ENCODE peak calls at places on chromosomes 3 and 15, in five cellular contexts. A, D, E, V and K are unnamed samples. For H3K4me1, the result is how much of the 10 kb centered on the place peaks cover.

GRCh38 chr3:53104762-53105161 is 25.5 kb downstream of the RFT1 start:
- DNase-seq in D (no peak), E (no peak), A (no peak), V (no peak), K (no peak)

GRCh38 chr3:190286014-190286413 is 36.2 kb downstream of the CLDN1 start:
- DNase-seq in A (no peak), V (no peak), D (no peak), E (no peak), K (no peak)

GRCh38 chr15:20346082-20346805 is 195.4 kb downstream of the GOLGA6L6 start:
- DNase-seq in E (peak), V (no peak), A (no peak), D (peak), K (peak)

GRCh38 chr3:177977381-177978158 is 558.7 kb upstream of the KCNMB2 start:
- DNase-seq in A (no peak), D (no peak), V (no peak), E (no peak), K (no peak)

GRCh38 chr3:196280689-196281463 is 6.7 kb downstream of the PCYT1A start:
- DNase-seq in E (no peak), V (no peak), D (no peak), A (no peak), K (no peak)

GRCh38 chr3:169118666-169119370 is 544.7 kb downstream of the MECOM start:
- DNase-seq in V (no peak), A (no peak), E (no peak), D (no peak), K (no peak)

GRCh38 chr3:109257269-109257668 is 59.0 kb downstream of the DPPA2 start:
- DNase-seq in D (no peak), A (no peak), V (no peak), E (no peak), K (no peak)

GRCh38 chr3:185637388-185637787 is 51.3 kb downstream of the SENP2 start:
- DNase-seq in V (no peak), D (no peak), A (no peak), E (no peak), K (no peak)

GRCh38 chr3:149678365-149678948 is 20.6 kb upstream of the WWTR1 start:
- DNase-seq in D (no peak), V (peak), E (no peak), A (no peak), K (no peak)

GRCh38 chr3:157906627-157907026 is 199.6 kb downstream of the SHOX2 start:
- DNase-seq in D (no peak), A (no peak), V (no peak), E (no peak), K (no peak)

GRCh38 chr3:45758871-45759270 is 37.5 kb downstream of the SLC6A20 start:
- DNase-seq in D (no peak), V (no peak), E (no peak), A (no peak), K (no peak)

GRCh38 chr3:156837130-156837529 is 11.0 kb downstream of the LEKR1 start:
- DNase-seq in D (no peak), A (no peak), V (peak), E (no peak), K (no peak)

GRCh38 chr15:100308222-100309007 is 33.4 kb downstream of the ADAMTS17 start:
- DNase-seq in A (no peak), E (no peak), V (no peak), D (no peak), K (no peak)

GRCh38 chr3:172106989-172107388 is 67.6 kb downstream of the FNDC3B start:
- DNase-seq in D (no peak), V (no peak), E (no peak), A (peak), K (no peak)

GRCh38 chr15:101502572-101503295 is 13.2 kb upstream of the PCSK6 start:
- DNase-seq in V (no peak), A (no peak), E (peak), D (no peak), K (peak)

GRCh38 chr3:41224120-41224806 is 25.0 kb downstream of the CTNNB1 start:
- DNase-seq in D (no peak), A (no peak), E (no peak), V (no peak), K (no peak)

GRCh38 chr3:134002326-134002725 is 27.4 kb downstream of the SLCO2A1 start:
- DNase-seq in E (no peak), D (no peak), A (no peak), V (no peak), K (no peak)

GRCh38 chr3:103052236-103052830 is 617.5 kb downstream of the ZPLD1 start:
- DNase-seq in A (no peak), E (peak), D (no peak), V (no peak), K (no peak)

GRCh38 chr3:81242871-81243270 is 518.6 kb downstream of the GBE1 start:
- DNase-seq in E (no peak), D (no peak), V (peak), A (no peak), K (no peak)

GRCh38 chr3:129078510-129078909 is 17.9 kb downstream of the GP9 start:
- DNase-seq in D (no peak), A (no peak), E (no peak), V (no peak), K (no peak)

GRCh38 chr15:100918690-100919480 is at the start of gene LRRK1:
- DNase-seq in D (peak), E (peak), V (peak), A (peak), K (peak)

GRCh38 chr3:134608957-134609525 is 41.8 kb downstream of the KY start:
- DNase-seq in A (no peak), V (no peak), D (no peak), E (no peak), K (no peak)

GRCh38 chr3:183481582-183481981 is 53.2 kb upstream of the MCF2L2 start:
- DNase-seq in E (no peak), D (no peak), V (no peak), A (no peak), K (no peak)

GRCh38 chr3:115834068-115834467 is 210.8 kb downstream of the GAP43 start:
- DNase-seq in D (no peak), V (no peak), E (no peak), A (no peak), K (no peak)

GRCh38 chr3:8516783-8517182 is 15.2 kb downstream of the LMCD1 start:
- DNase-seq in D (no peak), A (no peak), E (no peak), V (no peak), K (no peak)

GRCh38 chr15:39331584-39331983 is 249.3 kb upstream of the THBS1 start:
- DNase-seq in A (no peak), E (no peak), D (no peak), V (no peak), K (no peak)

GRCh38 chr3:159988617-159989251 is at the start of gene IL12A:
- DNase-seq in D (peak), E (peak), V (peak), A (peak), K (peak)

GRCh38 chr3:67515778-67516177 is 138.6 kb downstream of the SUCLG2 start:
- DNase-seq in V (peak), D (no peak), A (no peak), E (no peak), K (no peak)

GRCh38 chr15:48996276-48996675 is 32.6 kb upstream of the SHC4 start:
- DNase-seq in D (no peak), E (no peak), V (peak), A (no peak), K (no peak)

GRCh38 chr15:80367094-80367493 is 37.1 kb upstream of the ARNT2 start:
- DNase-seq in V (peak), A (no peak), D (no peak), E (no peak), K (no peak)

GRCh38 chr3:52830535-52831258 is at the start of gene ITIH4:
- DNase-seq in D (no peak), E (no peak), V (no peak), A (no peak), K (no peak)

GRCh38 chr3:197847866-197848401 is 56.9 kb downstream of the LRCH3 start:
- DNase-seq in D (no peak), A (peak), E (no peak), V (no peak), K (no peak)

GRCh38 chr3:55488398-55489055 is 1.4 kb upstream of the WNT5A start:
- DNase-seq in D (no peak), V (peak), E (peak), A (no peak), K (peak)

GRCh38 chr3:13348100-13348499 is 72.0 kb downstream of the NUP210 start:
- DNase-seq in E (no peak), A (no peak), D (no peak), V (no peak), K (no peak)
- H3K27ac ChIP-seq in E (no peak), A (no peak), D (no peak), V (peak), K (no peak)

GRCh38 chr3:56883828-56884227 is 82.1 kb upstream of the ARHGEF3 start:
- DNase-seq in A (no peak), E (no peak), D (no peak), V (no peak), K (no peak)

GRCh38 chr3:56884387-56884786 is 82.6 kb upstream of the ARHGEF3 start:
- DNase-seq in E (no peak), D (no peak), A (no peak), V (no peak), K (no peak)

GRCh38 chr3:56878046-56878445 is 76.3 kb upstream of the ARHGEF3 start:
- DNase-seq in E (no peak), V (peak), D (no peak), A (peak), K (no peak)

GRCh38 chr3:56879453-56880224 is 77.9 kb upstream of the ARHGEF3 start:
- DNase-seq in D (no peak), A (no peak), E (no peak), V (no peak), K (no peak)

GRCh38 chr3:56881035-56881575 is 79.4 kb upstream of the ARHGEF3 start:
- DNase-seq in V (no peak), A (no peak), E (no peak), D (no peak), K (no peak)
- H3K4me1 ChIP-seq in V (under half), A (under half), E (under half), D (under half), K (under half)

GRCh38 chr15:34327906-34328305 is 9.7 kb downstream of the SLC12A6 start:
- DNase-seq in D (no peak), V (no peak), A (no peak), E (no peak), K (no peak)

GRCh38 chr15:34325368-34325767 is 12.2 kb downstream of the SLC12A6 start:
- DNase-seq in E (no peak), D (no peak), A (no peak), V (no peak), K (no peak)

GRCh38 chr15:34329006-34329405 is 8.6 kb downstream of the SLC12A6 start:
- DNase-seq in D (no peak), E (no peak), V (no peak), A (no peak), K (no peak)

GRCh38 chr15:34323217-34323616 is 14.4 kb downstream of the SLC12A6 start:
- DNase-seq in D (no peak), E (no peak), A (no peak), V (no peak), K (no peak)

DNA sequence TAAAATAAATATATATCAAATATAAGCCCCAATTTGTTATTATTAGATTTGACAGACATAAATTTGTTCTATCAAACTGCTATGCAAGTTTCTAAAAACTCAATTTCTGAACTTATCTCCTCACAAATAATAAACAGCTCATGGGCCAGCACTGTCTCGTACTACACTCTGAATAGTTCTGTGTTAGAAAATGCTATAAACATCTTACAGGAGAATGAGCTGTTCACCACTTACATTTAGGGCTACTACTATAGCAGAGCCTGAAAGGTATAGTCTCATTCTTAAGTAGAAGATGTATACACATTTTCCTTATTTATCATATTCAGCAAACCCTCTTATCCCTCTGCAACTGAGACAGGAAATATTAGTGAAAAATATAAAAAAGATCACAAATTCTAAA is 12.6 kb downstream of the SLC12A6 start:
- DNase-seq in E (no peak), V (no peak), A (no peak), D (no peak), K (no peak)
- H3K27ac ChIP-seq in E (no peak), V (no peak), A (no peak), D (no peak), K (no peak)

GRCh38 chr15:66772604-66772966 is 70.5 kb downstream of the SMAD6 start:
- DNase-seq in E (no peak), V (no peak), A (no peak), D (no peak), K (no peak)
- H3K4me1 ChIP-seq in E (under half), V (under half), A (under half), D (under half), K (under half)

GRCh38 chr3:16050641-16051467 is 123.6 kb upstream of the GALNT15 start:
- DNase-seq in E (no peak), D (no peak), A (no peak), V (no peak), K (no peak)

GRCh38 chr3:16056210-16056607 is 118.3 kb upstream of the GALNT15 start:
- DNase-seq in A (no peak), E (peak), D (no peak), V (no peak), K (no peak)

GRCh38 chr3:16053794-16054193 is 120.7 kb upstream of the GALNT15 start:
- DNase-seq in D (no peak), E (no peak), A (no peak), V (no peak), K (no peak)

GRCh38 chr3:16055606-16056209 is 118.8 kb upstream of the GALNT15 start:
- DNase-seq in A (no peak), V (no peak), E (no peak), D (no peak), K (no peak)

GRCh38 chr3:16052964-16053363 is 121.5 kb upstream of the GALNT15 start:
- DNase-seq in V (no peak), E (no peak), D (no peak), A (no peak), K (no peak)
- H3K27ac ChIP-seq in V (no peak), E (no peak), D (no peak), A (no peak), K (no peak)

GRCh38 chr3:113743006-113743639 is 2.9 kb downstream of the NAA50 start:
- DNase-seq in D (no peak), V (no peak), E (no peak), A (no peak), K (no peak)
- H3K4me1 ChIP-seq in D (under half), V (under half), E (half or more), A (under half), K (under half)

DNA sequence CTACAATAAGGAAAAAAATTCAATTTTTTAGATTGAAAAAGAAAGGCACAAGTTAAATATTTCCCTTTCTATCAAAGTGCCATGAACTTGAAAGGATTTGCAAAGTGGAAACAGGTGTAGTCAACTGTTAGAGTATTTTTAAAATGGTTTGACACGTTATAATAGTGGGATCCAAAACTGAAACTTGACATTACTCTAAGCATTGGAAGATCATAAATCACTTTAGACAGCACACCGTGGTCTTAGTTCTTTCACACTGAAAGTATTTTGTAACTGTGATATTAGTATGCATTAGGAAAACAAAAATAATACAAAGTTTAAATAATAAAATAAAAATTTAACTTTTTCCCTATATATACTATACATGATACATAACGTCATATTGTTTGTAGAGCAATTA is 933.1 kb downstream of the EPHA3 start:
- DNase-seq in A (no peak), E (no peak), V (no peak), D (no peak), K (no peak)
- H3K27ac ChIP-seq in A (no peak), E (no peak), V (no peak), D (no peak), K (no peak)

DNA sequence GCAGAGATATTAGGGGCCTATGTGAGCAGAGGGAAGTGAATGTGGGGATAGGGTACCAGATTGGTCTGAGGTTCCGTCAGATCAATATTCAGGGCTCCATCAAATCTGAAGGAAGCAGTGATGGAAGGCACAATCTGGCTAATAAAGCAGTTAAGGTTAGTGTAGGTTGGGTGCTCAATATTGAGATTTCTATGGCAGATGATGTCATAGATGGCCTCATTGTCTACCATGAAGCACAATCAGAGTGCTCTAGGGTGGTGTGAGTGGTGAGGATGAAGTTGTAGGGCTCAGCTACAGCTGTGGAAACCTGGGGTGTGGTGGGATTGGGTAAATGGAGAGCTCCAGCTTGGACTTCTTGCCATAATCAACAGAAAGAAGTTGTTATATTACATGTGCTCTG is 58.2 kb downstream of the NR2F2 start:
- DNase-seq in A (no peak), E (no peak), D (no peak), V (no peak), K (no peak)
- H3K4me1 ChIP-seq in A (under half), E (under half), D (under half), V (under half), K (under half)